ENCODE peak calls at places on chromosomes 3 and 15, in six cellular contexts. G is fibroblast of the aortic adventitia; U is ovary; Y is fibroblast of lung; H is upper lobe of right lung; S is CD8-positive, alpha-beta T cell. L is an unnamed sample.

GRCh38 chr15:60514261-60514881 is 35.4 kb upstream of the ICE2 start:
- DNase-seq in G (no peak), U (no peak), Y (no peak), H (no peak), S (no peak), L (no peak)

GRCh38 chr3:195558602-195559001 is 15.5 kb upstream of the PPP1R2 start:
- DNase-seq in G (peak), U (no peak), Y (peak), H (no peak), S (no peak), L (peak)

GRCh38 chr3:119628816-119629445 is 31.2 kb downstream of the PLA1A start:
- DNase-seq in G (peak), U (no peak), Y (peak), H (no peak), S (no peak), L (peak)

GRCh38 chr3:87088984-87089841 is 98.3 kb upstream of the VGLL3 start:
- DNase-seq in G (peak), U (peak), Y (peak), H (peak), S (no peak), L (peak)

GRCh38 chr15:60476713-60477112 is 2.2 kb downstream of the ICE2 start:
- DNase-seq in G (peak), U (no peak), Y (no peak), H (no peak), S (no peak), L (peak)

GRCh38 chr3:19888428-19889152 is 45.4 kb downstream of the EFHB start:
- DNase-seq in G (no peak), U (no peak), Y (no peak), H (no peak), S (no peak), L (no peak)

GRCh38 chr3:98680723-98681122 is 82.4 kb upstream of the ST3GAL6 start:
- DNase-seq in G (no peak), U (no peak), Y (peak), H (no peak), S (no peak), L (peak)

GRCh38 chr15:89993344-89993743 is 7.8 kb upstream of the ZNF710 start:
- DNase-seq in G (no peak), U (no peak), Y (no peak), H (no peak), S (no peak), L (no peak)

GRCh38 chr3:173774275-173774674 is 376.7 kb downstream of the NLGN1 start:
- DNase-seq in G (no peak), U (no peak), Y (no peak), H (no peak), S (no peak), L (no peak)

GRCh38 chr3:171654809-171655208 is 155.5 kb downstream of the PLD1 start:
- DNase-seq in G (peak), U (peak), Y (peak), H (no peak), S (no peak), L (peak)

GRCh38 chr3:28973621-28974020 is 307.2 kb upstream of the RBMS3 start:
- DNase-seq in G (peak), U (no peak), Y (peak), H (no peak), S (no peak), L (peak)

GRCh38 chr15:71549697-71550096 is 260.7 kb upstream of the NR2E3 start:
- DNase-seq in G (no peak), U (no peak), Y (no peak), H (no peak), S (no peak), L (no peak)

GRCh38 chr15:88504445-88504844 is 36.9 kb downstream of the MRPS11 start:
- DNase-seq in G (no peak), U (no peak), Y (no peak), H (no peak), S (no peak), L (no peak)

GRCh38 chr15:72197460-72198409 is at the start of gene GRAMD2A:
- DNase-seq in G (no peak), U (no peak), Y (peak), H (peak), S (no peak), L (peak)

GRCh38 chr3:48464713-48465221 is 18.2 kb downstream of the ATRIP start:
- DNase-seq in G (no peak), U (peak), Y (no peak), H (no peak), S (no peak), L (no peak)

GRCh38 chr15:46708226-46708625 is 1009.1 kb upstream of the SEMA6D start:
- DNase-seq in G (no peak), U (no peak), Y (peak), H (no peak), S (no peak), L (no peak)

GRCh38 chr15:69489101-69489571 is 36.5 kb downstream of the RPLP1 start:
- DNase-seq in G (peak), U (no peak), Y (no peak), H (no peak), S (no peak), L (peak)

GRCh38 chr3:138197058-138197457 is 10.0 kb downstream of the ARMC8 start:
- DNase-seq in G (peak), U (no peak), Y (peak), H (no peak), S (no peak), L (peak)

GRCh38 chr15:86316699-86317378 is 237.2 kb downstream of the AGBL1 start:
- DNase-seq in G (no peak), U (no peak), Y (no peak), H (no peak), S (no peak), L (no peak)

GRCh38 chr3:15051531-15051930 is 13.6 kb downstream of the MRPS25 start:
- DNase-seq in G (peak), U (no peak), Y (peak), H (peak), S (no peak), L (peak)

GRCh38 chr3:58214484-58215316 is 3.9 kb upstream of the DNASE1L3 start:
- DNase-seq in G (no peak), U (no peak), Y (peak), H (peak), S (no peak), L (peak)

GRCh38 chr15:90002428-90002844 is 1.3 kb downstream of the ZNF710 start:
- DNase-seq in G (peak), U (peak), Y (peak), H (peak), S (no peak), L (peak)

GRCh38 chr15:40445411-40446055 is 4.8 kb downstream of the BAHD1 start:
- DNase-seq in G (peak), U (no peak), Y (peak), H (no peak), S (no peak), L (peak)

GRCh38 chr15:31245756-31246155 is 80.9 kb upstream of the KLF13 start:
- DNase-seq in G (peak), U (no peak), Y (no peak), H (peak), S (no peak), L (no peak)

DNA sequence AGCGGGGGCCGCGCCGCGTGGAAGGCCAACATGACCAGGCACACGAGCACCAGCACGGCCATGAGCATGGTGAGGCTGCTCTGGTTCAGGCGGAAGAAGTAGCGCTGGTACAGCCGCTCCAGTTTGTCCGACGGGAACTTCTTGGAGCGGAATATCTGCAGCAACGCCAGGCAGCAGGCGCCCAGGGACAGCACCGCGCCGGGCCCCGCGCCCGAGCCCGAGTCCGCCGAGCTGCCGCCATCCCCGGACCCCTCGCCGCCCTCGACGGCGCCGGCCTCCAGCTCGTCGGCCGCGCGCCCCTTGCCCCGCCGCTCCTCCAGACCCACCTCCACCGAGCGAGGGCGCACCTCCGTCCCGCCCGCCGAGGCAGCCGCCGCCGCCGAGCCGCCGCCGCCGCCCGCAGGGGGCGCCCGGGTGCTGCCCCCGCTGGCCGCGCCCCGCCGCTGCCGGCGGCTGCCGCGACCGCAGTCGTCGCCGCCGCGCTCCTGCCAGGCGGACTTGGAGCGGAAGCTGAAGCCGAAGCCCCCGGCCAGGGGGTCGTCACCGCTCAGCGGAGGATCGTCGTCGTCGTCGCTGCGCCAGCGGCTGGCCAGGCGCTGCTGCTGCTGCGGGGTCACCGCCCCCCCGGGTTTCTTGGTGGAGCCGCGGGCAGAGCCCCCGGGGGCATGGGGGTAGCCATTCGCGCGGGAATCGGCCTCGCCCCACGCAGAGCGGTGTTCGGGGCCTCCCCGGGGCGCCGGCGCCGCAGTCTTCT is 964 bp downstream of the ADCY5 start:
- DNase-seq in G (no peak), U (peak), Y (no peak), H (no peak), S (peak), L (no peak)
- TF ChIP-seq CTCF in G (no peak), U (peak), Y (no peak), H (no peak), S (no peak), L (no peak)

GRCh38 chr15:66389098-66389858 is 2.6 kb downstream of the MAP2K1 start:
- DNase-seq in G (no peak), U (no peak), Y (no peak), H (no peak), S (no peak), L (no peak)
- H3K4me3 ChIP-seq in G (no peak), U (no peak), Y (no peak), H (no peak), S (no peak), L (no peak)

GRCh38 chr15:74839526-74840395 is 3.2 kb downstream of the ULK3 start:
- DNase-seq in G (no peak), U (no peak), Y (no peak), H (no peak), S (no peak), L (no peak)
- TF ChIP-seq CTCF in G (no peak), U (no peak), Y (no peak), H (no peak), S (no peak), L (peak)

DNA sequence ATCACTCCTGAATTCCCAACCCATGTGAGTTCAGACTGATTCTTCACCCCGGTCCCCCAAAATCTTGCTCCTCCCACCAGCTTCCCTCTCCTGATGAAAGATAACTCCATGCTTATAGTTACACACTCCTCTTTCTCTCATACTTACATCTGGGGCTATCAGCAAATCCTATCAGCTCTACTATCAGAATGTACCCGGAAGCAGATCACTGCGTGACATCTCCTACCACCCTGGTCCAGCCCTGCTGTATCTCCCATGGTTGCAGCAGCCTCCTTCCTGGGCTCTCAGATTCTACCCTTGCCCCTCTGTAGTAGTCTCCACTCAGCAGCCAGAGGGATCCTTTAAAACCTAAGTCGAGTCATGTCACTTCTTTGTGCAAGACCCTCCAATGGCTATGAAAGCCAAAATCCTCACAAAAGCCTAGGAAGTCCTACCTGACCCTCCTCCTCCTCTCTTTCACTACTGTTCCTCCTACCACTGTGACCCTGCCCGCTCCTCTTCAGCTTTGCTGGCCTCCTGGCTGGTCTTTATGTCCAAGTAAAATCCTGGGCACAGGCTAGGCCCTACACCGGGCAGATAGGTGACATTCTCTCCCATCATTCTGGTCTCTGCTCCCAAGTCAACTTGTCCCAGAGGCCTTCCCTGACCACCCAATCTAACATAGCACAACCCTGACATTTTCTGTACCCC is 16.2 kb downstream of the XIRP1 start:
- DNase-seq in G (no peak), U (no peak), Y (no peak), H (no peak), S (no peak), L (no peak)
- H3K4me3 ChIP-seq in G (no peak), U (no peak), Y (no peak), H (no peak), S (no peak), L (no peak)

DNA sequence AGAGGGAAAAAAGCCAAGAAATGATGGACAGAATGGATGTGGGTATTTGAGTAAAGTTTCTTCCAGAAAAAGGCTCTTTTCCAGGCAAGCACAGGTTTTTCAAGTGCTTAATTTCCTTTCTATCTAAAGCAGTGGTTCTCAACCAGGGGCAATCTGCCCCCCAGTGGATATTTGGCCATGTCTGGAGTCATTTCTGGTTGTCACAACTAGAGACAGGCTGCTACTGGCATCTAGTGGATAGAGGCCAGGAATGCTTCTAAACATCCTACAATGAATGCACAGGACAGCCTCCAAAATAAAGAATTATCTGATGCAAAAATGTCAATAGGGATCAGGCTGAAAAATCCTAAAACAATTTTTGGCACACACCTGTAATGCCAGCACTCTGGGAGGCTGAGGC is 23.9 kb downstream of the SEC22C start:
- DNase-seq in G (no peak), U (no peak), Y (no peak), H (no peak), S (no peak), L (no peak)
- TF ChIP-seq CTCF in G (no peak), U (no peak), Y (no peak), H (peak), S (peak), L (no peak)

GRCh38 chr15:74844319-74845207 is 1.6 kb upstream of the ULK3 start:
- DNase-seq in G (no peak), U (peak), Y (no peak), H (no peak), S (no peak), L (no peak)

GRCh38 chr15:74845208-74845568 is 2.2 kb upstream of the ULK3 start:
- DNase-seq in G (no peak), U (no peak), Y (no peak), H (no peak), S (peak), L (no peak)

GRCh38 chr15:74847462-74847861 is 4.5 kb upstream of the ULK3 start:
- DNase-seq in G (no peak), U (no peak), Y (no peak), H (no peak), S (no peak), L (no peak)

GRCh38 chr15:74843891-74844299 is 939 bp upstream of the ULK3 start:
- DNase-seq in G (no peak), U (peak), Y (no peak), H (no peak), S (no peak), L (no peak)

GRCh38 chr15:74845581-74845980 is 2.6 kb upstream of the ULK3 start:
- DNase-seq in G (no peak), U (no peak), Y (no peak), H (no peak), S (no peak), L (no peak)
- H3K4me3 ChIP-seq in G (no peak), U (no peak), Y (no peak), H (no peak), S (peak), L (no peak)

GRCh38 chr3:77086408-77086807 is 46.5 kb downstream of the ROBO2 start:
- DNase-seq in G (no peak), U (no peak), Y (no peak), H (no peak), S (no peak), L (no peak)
- TF ChIP-seq CTCF in G (peak), U (no peak), Y (no peak), H (no peak), S (no peak), L (peak)

GRCh38 chr15:92143765-92144164 is 249.9 kb upstream of the ST8SIA2 start:
- DNase-seq in G (no peak), U (no peak), Y (no peak), H (no peak), S (no peak), L (no peak)
- H3K4me3 ChIP-seq in G (no peak), U (no peak), Y (no peak), H (no peak), S (no peak), L (no peak)

DNA sequence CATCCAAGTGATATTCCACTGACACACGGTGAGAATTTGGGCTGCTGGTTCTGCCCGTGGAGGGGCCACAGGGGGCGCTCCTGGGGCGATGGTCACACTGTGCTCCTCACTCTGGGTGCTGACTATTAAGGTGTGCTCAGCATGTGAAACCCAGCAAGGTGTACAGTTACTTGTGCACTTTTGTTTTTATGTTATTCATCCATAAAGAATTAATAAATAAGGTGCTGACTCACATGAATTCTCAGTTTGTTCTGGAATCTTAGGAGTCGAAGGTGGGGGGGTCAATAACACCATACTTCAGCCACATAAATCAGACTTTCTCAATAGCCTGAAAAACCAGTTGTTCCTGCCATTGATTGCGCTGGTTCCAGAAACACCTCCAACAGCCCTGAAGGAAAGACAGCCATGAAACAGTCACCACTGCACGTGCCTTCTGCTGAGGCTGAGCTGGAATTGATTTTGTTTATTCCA is 53.5 kb upstream of the SPATA12 start:
- DNase-seq in G (peak), U (no peak), Y (peak), H (no peak), S (no peak), L (peak)
- TF ChIP-seq CTCF in G (peak), U (no peak), Y (peak), H (no peak), S (no peak), L (peak)

GRCh38 chr3:41200669-41201021 is 1.3 kb downstream of the CTNNB1 start:
- DNase-seq in G (peak), U (no peak), Y (peak), H (no peak), S (no peak), L (peak)

GRCh38 chr3:41205591-41205990 is 6.3 kb downstream of the CTNNB1 start:
- DNase-seq in G (no peak), U (no peak), Y (no peak), H (no peak), S (no peak), L (no peak)

GRCh38 chr3:41204369-41204768 is 5.1 kb downstream of the CTNNB1 start:
- DNase-seq in G (no peak), U (no peak), Y (no peak), H (no peak), S (no peak), L (no peak)

GRCh38 chr3:41202075-41202833 is 2.9 kb downstream of the CTNNB1 start:
- DNase-seq in G (no peak), U (no peak), Y (no peak), H (no peak), S (no peak), L (no peak)

DNA sequence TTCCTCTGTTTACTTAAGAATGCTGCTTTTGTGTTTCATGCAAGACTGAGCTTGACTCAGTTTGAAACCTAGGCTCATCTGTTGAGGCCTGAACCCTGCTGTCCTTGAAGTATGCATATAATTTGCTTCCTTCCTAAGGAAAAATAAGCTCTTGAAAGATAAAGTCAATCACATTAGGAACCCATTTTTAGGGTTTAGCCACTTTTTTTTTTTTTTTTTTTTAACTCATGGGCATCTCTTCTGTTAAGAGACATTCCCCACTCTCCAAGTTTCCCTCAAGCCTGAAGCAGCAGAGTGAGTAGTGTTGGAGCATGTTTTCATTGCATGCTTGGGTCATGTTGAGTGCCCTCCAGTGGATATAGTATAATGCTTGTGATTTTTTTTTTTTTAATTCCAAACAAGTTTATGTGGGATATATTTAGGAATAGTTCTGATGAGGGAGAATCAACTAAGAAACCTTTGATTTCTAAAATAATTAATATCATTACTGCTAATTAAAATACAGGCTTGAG is 3.6 kb downstream of the CTNNB1 start:
- DNase-seq in G (peak), U (no peak), Y (peak), H (no peak), S (no peak), L (peak)
- H3K4me3 ChIP-seq in G (no peak), U (peak), Y (no peak), H (peak), S (no peak), L (peak)

L was measured in cardiac fibroblast.